ENCODE peak calls at places on chromosomes 7 and 10, in five cellular contexts. Z is ELF-1, G is OCI-LY7, S is iris pigment epithelial cell, C is NCI-H774. B is an unnamed sample.

GRCh38 chr10:23870612-23871011 is 338.3 kb upstream of the KIAA1217 start:
- DNase-seq in Z (no peak), G (no peak), S (no peak), C (no peak), B (no peak)

GRCh38 chr10:110774069-110775021 is 97.4 kb upstream of the PDCD4 start:
- DNase-seq in Z (no peak), G (no peak), S (peak; percentile 84), C (no peak), B (no peak)

GRCh38 chr7:103297837-103298179 is 573 bp downstream of the PMPCB start:
- DNase-seq in Z (no peak), G (no peak), S (no peak), C (no peak), B (no peak)

GRCh38 chr7:19798986-19799385 is 25.6 kb upstream of the TMEM196 start:
- DNase-seq in Z (no peak), G (no peak), S (no peak), C (no peak), B (no peak)

GRCh38 chr10:80486151-80486692 is 32.1 kb downstream of the TSPAN14 start:
- DNase-seq in Z (no peak), G (no peak), S (no peak), C (no peak), B (no peak)

GRCh38 chr10:117653170-117653515 is 110.6 kb downstream of the EMX2 start:
- DNase-seq in Z (no peak), G (no peak), S (peak; percentile 97), C (no peak), B (no peak)

GRCh38 chr10:63267414-63268138 is 134.4 kb downstream of the NRBF2 start:
- DNase-seq in Z (peak; percentile 63), G (peak; percentile 73), S (peak; percentile 89), C (no peak), B (no peak)

GRCh38 chr7:1611708-1612241 is 41.9 kb upstream of the PSMG3 start:
- DNase-seq in Z (no peak), G (no peak), S (peak; percentile 64), C (no peak), B (no peak)

GRCh38 chr10:45502458-45502857 is 128.4 kb downstream of the ALOX5 start:
- DNase-seq in Z (no peak), G (no peak), S (peak; percentile 25), C (no peak), B (no peak)

GRCh38 chr7:101589052-101589451 is 40.0 kb downstream of the MYL10 start:
- DNase-seq in Z (no peak), G (no peak), S (no peak), C (no peak), B (no peak)

GRCh38 chr10:88150338-88150737 is 286.9 kb downstream of the PTEN start:
- DNase-seq in Z (no peak), G (no peak), S (peak; percentile 82), C (no peak), B (no peak)

GRCh38 chr10:24722676-24723385 is 856 bp downstream of the ARHGAP21 start:
- DNase-seq in Z (peak; percentile 58), G (peak; percentile 74), S (peak; percentile 56), C (no peak), B (no peak)

GRCh38 chr10:17059197-17059688 is 70.4 kb downstream of the CUBN start:
- DNase-seq in Z (no peak), G (no peak), S (peak; percentile 83), C (no peak), B (no peak)

GRCh38 chr7:82961240-82961639 is 201.4 kb downstream of the PCLO start:
- DNase-seq in Z (no peak), G (no peak), S (no peak), C (no peak), B (no peak)

GRCh38 chr7:38881015-38881414 is 28.0 kb downstream of the VPS41 start:
- DNase-seq in Z (no peak), G (no peak), S (no peak), C (no peak), B (no peak)

GRCh38 chr10:125014984-125015944 is 73.3 kb downstream of the ZRANB1 start:
- DNase-seq in Z (peak; percentile 49), G (no peak), S (no peak), C (no peak), B (no peak)

GRCh38 chr10:88281592-88282268 is 301.4 kb downstream of the RNLS start:
- DNase-seq in Z (no peak), G (peak; percentile 34), S (peak; percentile 86), C (no peak), B (no peak)

GRCh38 chr7:74430961-74431466 is 22.7 kb upstream of the GTF2IRD1 start:
- DNase-seq in Z (no peak), G (no peak), S (no peak), C (no peak), B (no peak)

GRCh38 chr10:49395741-49396665 is at the start of gene DRGX:
- DNase-seq in Z (peak; percentile 55), G (no peak), S (no peak), C (no peak), B (no peak)

GRCh38 chr7:44067064-44067951 is 1.9 kb upstream of the PGAM2 start:
- DNase-seq in Z (no peak), G (no peak), S (no peak), C (no peak), B (no peak)

GRCh38 chr7:27661776-27662489 is 750 bp downstream of the HIBADH start:
- DNase-seq in Z (no peak), G (peak; percentile 52), S (peak; percentile 38), C (no peak), B (peak; percentile 9)

GRCh38 chr7:30147223-30147622 is 12.4 kb downstream of the MTURN start:
- DNase-seq in Z (no peak), G (no peak), S (no peak), C (no peak), B (no peak)

GRCh38 chr7:23696916-23697441 is 13.0 kb upstream of the STK31 start:
- DNase-seq in Z (peak; percentile 84), G (peak; percentile 77), S (peak; percentile 62), C (peak; percentile 20), B (no peak)

GRCh38 chr10:128095753-128096469 is 30.3 kb downstream of the MKI67 start:
- DNase-seq in Z (no peak), G (no peak), S (no peak), C (no peak), B (no peak)

GRCh38 chr10:105681051-105681450 is 1040.0 kb downstream of the SORCS3 start:
- DNase-seq in Z (no peak), G (no peak), S (no peak), C (no peak), B (no peak)

GRCh38 chr7:157560710-157561522 is 224.1 kb downstream of the DNAJB6 start:
- DNase-seq in Z (no peak), G (no peak), S (no peak), C (no peak), B (no peak)

GRCh38 chr7:105800849-105801534 is 75.4 kb downstream of the ATXN7L1 start:
- DNase-seq in Z (no peak), G (no peak), S (no peak), C (no peak), B (no peak)

GRCh38 chr10:45495438-45496152 is 121.6 kb downstream of the ALOX5 start:
- DNase-seq in Z (no peak), G (peak; percentile 8), S (peak; percentile 28), C (no peak), B (no peak)